ENCODE peak calls at places on chromosomes 13 and 19, in eight cellular contexts. One of them, this sample, is unnamed.

GRCh38 chr19:9075064-9075964 is 11.5 kb upstream of the OR1M1 start:
- DNase-seq in putamen: peak
- DNase-seq in naive thymus-derived CD8-positive, alpha-beta T cell: no peak
- DNase-seq in stimulated activated CD4-positive, alpha-beta T cell treated with anti-CD3 and anti-CD28 coated beads, Interleukin-15, amount 100 ng/mL, for 1 hour: no peak
- DNase-seq in effector CD4-positive, alpha-beta T cell: no peak
- DNase-seq in T-helper 1 cell: no peak
- DNase-seq in H7: peak
- DNase-seq in T-cell: no peak
- DNase-seq in this sample: no peak

GRCh38 chr19:18906605-18907519 is 10.9 kb upstream of the CERS1 start:
- DNase-seq in putamen: peak
- DNase-seq in naive thymus-derived CD8-positive, alpha-beta T cell: no peak
- DNase-seq in stimulated activated CD4-positive, alpha-beta T cell treated with anti-CD3 and anti-CD28 coated beads, Interleukin-15, amount 100 ng/mL, for 1 hour: no peak
- DNase-seq in effector CD4-positive, alpha-beta T cell: no peak
- DNase-seq in T-helper 1 cell: no peak
- DNase-seq in H7: no peak
- DNase-seq in T-cell: no peak
- DNase-seq in this sample: no peak

GRCh38 chr19:50490411-50490811 is 13.8 kb upstream of the GARIN5A start:
- DNase-seq in putamen: no peak
- DNase-seq in naive thymus-derived CD8-positive, alpha-beta T cell: no peak
- DNase-seq in stimulated activated CD4-positive, alpha-beta T cell treated with anti-CD3 and anti-CD28 coated beads, Interleukin-15, amount 100 ng/mL, for 1 hour: no peak
- DNase-seq in effector CD4-positive, alpha-beta T cell: no peak
- DNase-seq in T-helper 1 cell: no peak
- DNase-seq in H7: peak
- DNase-seq in T-cell: no peak
- DNase-seq in this sample: no peak

GRCh38 chr13:21852043-21852442 is 181.2 kb downstream of the FGF9 start:
- DNase-seq in putamen: no peak
- DNase-seq in naive thymus-derived CD8-positive, alpha-beta T cell: no peak
- DNase-seq in stimulated activated CD4-positive, alpha-beta T cell treated with anti-CD3 and anti-CD28 coated beads, Interleukin-15, amount 100 ng/mL, for 1 hour: no peak
- DNase-seq in effector CD4-positive, alpha-beta T cell: no peak
- DNase-seq in T-helper 1 cell: no peak
- DNase-seq in H7: no peak
- DNase-seq in T-cell: no peak
- DNase-seq in this sample: no peak

GRCh38 chr13:54890976-54891375 is 1862.4 kb downstream of the OLFM4 start:
- DNase-seq in putamen: no peak
- DNase-seq in naive thymus-derived CD8-positive, alpha-beta T cell: no peak
- DNase-seq in stimulated activated CD4-positive, alpha-beta T cell treated with anti-CD3 and anti-CD28 coated beads, Interleukin-15, amount 100 ng/mL, for 1 hour: no peak
- DNase-seq in effector CD4-positive, alpha-beta T cell: no peak
- DNase-seq in T-helper 1 cell: no peak
- DNase-seq in H7: no peak
- DNase-seq in T-cell: no peak
- DNase-seq in this sample: no peak

GRCh38 chr19:5228932-5229777 is 111.5 kb downstream of the PTPRS start:
- DNase-seq in putamen: no peak
- DNase-seq in naive thymus-derived CD8-positive, alpha-beta T cell: no peak
- DNase-seq in stimulated activated CD4-positive, alpha-beta T cell treated with anti-CD3 and anti-CD28 coated beads, Interleukin-15, amount 100 ng/mL, for 1 hour: no peak
- DNase-seq in effector CD4-positive, alpha-beta T cell: no peak
- DNase-seq in T-helper 1 cell: no peak
- DNase-seq in H7: peak
- DNase-seq in T-cell: no peak
- DNase-seq in this sample: no peak

GRCh38 chr19:46596008-46596407 is 5.1 kb upstream of the CALM3 start:
- DNase-seq in putamen: no peak
- DNase-seq in naive thymus-derived CD8-positive, alpha-beta T cell: no peak
- DNase-seq in stimulated activated CD4-positive, alpha-beta T cell treated with anti-CD3 and anti-CD28 coated beads, Interleukin-15, amount 100 ng/mL, for 1 hour: no peak
- DNase-seq in effector CD4-positive, alpha-beta T cell: no peak
- DNase-seq in T-helper 1 cell: no peak
- DNase-seq in H7: no peak
- DNase-seq in T-cell: no peak
- DNase-seq in this sample: no peak

GRCh38 chr13:21458457-21458815 is 667 bp downstream of the ZDHHC20 start:
- DNase-seq in putamen: peak
- DNase-seq in naive thymus-derived CD8-positive, alpha-beta T cell: peak
- DNase-seq in stimulated activated CD4-positive, alpha-beta T cell treated with anti-CD3 and anti-CD28 coated beads, Interleukin-15, amount 100 ng/mL, for 1 hour: no peak
- DNase-seq in effector CD4-positive, alpha-beta T cell: no peak
- DNase-seq in T-helper 1 cell: peak
- DNase-seq in H7: peak
- DNase-seq in T-cell: peak
- DNase-seq in this sample: peak

GRCh38 chr19:2533686-2534085 is 57.8 kb downstream of the GADD45B start:
- DNase-seq in putamen: no peak
- DNase-seq in naive thymus-derived CD8-positive, alpha-beta T cell: no peak
- DNase-seq in stimulated activated CD4-positive, alpha-beta T cell treated with anti-CD3 and anti-CD28 coated beads, Interleukin-15, amount 100 ng/mL, for 1 hour: no peak
- DNase-seq in effector CD4-positive, alpha-beta T cell: no peak
- DNase-seq in T-helper 1 cell: no peak
- DNase-seq in H7: no peak
- DNase-seq in T-cell: no peak
- DNase-seq in this sample: no peak

GRCh38 chr19:7550987-7551761 is 15.7 kb downstream of the PNPLA6 start:
- DNase-seq in putamen: peak
- DNase-seq in naive thymus-derived CD8-positive, alpha-beta T cell: peak
- DNase-seq in stimulated activated CD4-positive, alpha-beta T cell treated with anti-CD3 and anti-CD28 coated beads, Interleukin-15, amount 100 ng/mL, for 1 hour: no peak
- DNase-seq in effector CD4-positive, alpha-beta T cell: no peak
- DNase-seq in T-helper 1 cell: no peak
- DNase-seq in H7: peak
- DNase-seq in T-cell: peak
- DNase-seq in this sample: peak

GRCh38 chr13:22793598-22794134 is 387.1 kb upstream of the SGCG start:
- DNase-seq in putamen: no peak
- DNase-seq in naive thymus-derived CD8-positive, alpha-beta T cell: no peak
- DNase-seq in stimulated activated CD4-positive, alpha-beta T cell treated with anti-CD3 and anti-CD28 coated beads, Interleukin-15, amount 100 ng/mL, for 1 hour: no peak
- DNase-seq in effector CD4-positive, alpha-beta T cell: no peak
- DNase-seq in T-helper 1 cell: no peak
- DNase-seq in H7: no peak
- DNase-seq in T-cell: no peak
- DNase-seq in this sample: no peak

GRCh38 chr19:47153266-47153665 is 22.6 kb downstream of the SAE1 start:
- DNase-seq in putamen: no peak
- DNase-seq in naive thymus-derived CD8-positive, alpha-beta T cell: no peak
- DNase-seq in stimulated activated CD4-positive, alpha-beta T cell treated with anti-CD3 and anti-CD28 coated beads, Interleukin-15, amount 100 ng/mL, for 1 hour: no peak
- DNase-seq in effector CD4-positive, alpha-beta T cell: no peak
- DNase-seq in T-helper 1 cell: no peak
- DNase-seq in H7: no peak
- DNase-seq in T-cell: no peak
- DNase-seq in this sample: no peak

GRCh38 chr13:102905905-102906304 is 60.1 kb downstream of the ERCC5 start:
- DNase-seq in putamen: no peak
- DNase-seq in naive thymus-derived CD8-positive, alpha-beta T cell: no peak
- DNase-seq in stimulated activated CD4-positive, alpha-beta T cell treated with anti-CD3 and anti-CD28 coated beads, Interleukin-15, amount 100 ng/mL, for 1 hour: no peak
- DNase-seq in effector CD4-positive, alpha-beta T cell: no peak
- DNase-seq in T-helper 1 cell: no peak
- DNase-seq in H7: no peak
- DNase-seq in T-cell: no peak
- DNase-seq in this sample: no peak

GRCh38 chr13:27599845-27600553 is 20.3 kb downstream of the LNX2 start:
- DNase-seq in putamen: no peak
- DNase-seq in naive thymus-derived CD8-positive, alpha-beta T cell: no peak
- DNase-seq in stimulated activated CD4-positive, alpha-beta T cell treated with anti-CD3 and anti-CD28 coated beads, Interleukin-15, amount 100 ng/mL, for 1 hour: no peak
- DNase-seq in effector CD4-positive, alpha-beta T cell: no peak
- DNase-seq in T-helper 1 cell: no peak
- DNase-seq in H7: no peak
- DNase-seq in T-cell: no peak
- DNase-seq in this sample: no peak

GRCh38 chr19:43789029-43789428 is 8.3 kb upstream of the KCNN4 start:
- DNase-seq in putamen: no peak
- DNase-seq in naive thymus-derived CD8-positive, alpha-beta T cell: no peak
- DNase-seq in stimulated activated CD4-positive, alpha-beta T cell treated with anti-CD3 and anti-CD28 coated beads, Interleukin-15, amount 100 ng/mL, for 1 hour: no peak
- DNase-seq in effector CD4-positive, alpha-beta T cell: no peak
- DNase-seq in T-helper 1 cell: no peak
- DNase-seq in H7: peak
- DNase-seq in T-cell: no peak
- DNase-seq in this sample: no peak

GRCh38 chr13:46345400-46345799 is 41.7 kb downstream of the RUBCNL start:
- DNase-seq in putamen: no peak
- DNase-seq in naive thymus-derived CD8-positive, alpha-beta T cell: no peak
- DNase-seq in stimulated activated CD4-positive, alpha-beta T cell treated with anti-CD3 and anti-CD28 coated beads, Interleukin-15, amount 100 ng/mL, for 1 hour: no peak
- DNase-seq in effector CD4-positive, alpha-beta T cell: no peak
- DNase-seq in T-helper 1 cell: no peak
- DNase-seq in H7: no peak
- DNase-seq in T-cell: no peak
- DNase-seq in this sample: no peak

GRCh38 chr13:44815507-44816074 is 173.7 kb downstream of the NUFIP1 start:
- DNase-seq in putamen: peak
- DNase-seq in naive thymus-derived CD8-positive, alpha-beta T cell: no peak
- DNase-seq in stimulated activated CD4-positive, alpha-beta T cell treated with anti-CD3 and anti-CD28 coated beads, Interleukin-15, amount 100 ng/mL, for 1 hour: no peak
- DNase-seq in effector CD4-positive, alpha-beta T cell: no peak
- DNase-seq in T-helper 1 cell: no peak
- DNase-seq in H7: peak
- DNase-seq in T-cell: no peak
- DNase-seq in this sample: no peak

GRCh38 chr13:45541806-45542205 is 73.7 kb downstream of the ERICH6B start:
- DNase-seq in putamen: no peak
- DNase-seq in naive thymus-derived CD8-positive, alpha-beta T cell: no peak
- DNase-seq in stimulated activated CD4-positive, alpha-beta T cell treated with anti-CD3 and anti-CD28 coated beads, Interleukin-15, amount 100 ng/mL, for 1 hour: no peak
- DNase-seq in effector CD4-positive, alpha-beta T cell: no peak
- DNase-seq in T-helper 1 cell: no peak
- DNase-seq in H7: peak
- DNase-seq in T-cell: no peak
- DNase-seq in this sample: no peak

GRCh38 chr13:26459276-26460131 is 98.0 kb upstream of the WASF3 start:
- DNase-seq in putamen: no peak
- DNase-seq in naive thymus-derived CD8-positive, alpha-beta T cell: no peak
- DNase-seq in stimulated activated CD4-positive, alpha-beta T cell treated with anti-CD3 and anti-CD28 coated beads, Interleukin-15, amount 100 ng/mL, for 1 hour: no peak
- DNase-seq in effector CD4-positive, alpha-beta T cell: no peak
- DNase-seq in T-helper 1 cell: no peak
- DNase-seq in H7: no peak
- DNase-seq in T-cell: no peak
- DNase-seq in this sample: no peak

GRCh38 chr19:46601318-46602224 is at the start of gene CALM3:
- DNase-seq in putamen: no peak
- DNase-seq in naive thymus-derived CD8-positive, alpha-beta T cell: peak
- DNase-seq in stimulated activated CD4-positive, alpha-beta T cell treated with anti-CD3 and anti-CD28 coated beads, Interleukin-15, amount 100 ng/mL, for 1 hour: no peak
- DNase-seq in effector CD4-positive, alpha-beta T cell: no peak
- DNase-seq in T-helper 1 cell: no peak
- DNase-seq in H7: peak
- DNase-seq in T-cell: no peak
- DNase-seq in this sample: no peak

GRCh38 chr19:7360393-7360984 is 11.8 kb downstream of the ARHGEF18 start:
- DNase-seq in putamen: no peak
- DNase-seq in naive thymus-derived CD8-positive, alpha-beta T cell: no peak
- DNase-seq in stimulated activated CD4-positive, alpha-beta T cell treated with anti-CD3 and anti-CD28 coated beads, Interleukin-15, amount 100 ng/mL, for 1 hour: no peak
- DNase-seq in effector CD4-positive, alpha-beta T cell: no peak
- DNase-seq in T-helper 1 cell: no peak
- DNase-seq in H7: no peak
- DNase-seq in T-cell: no peak
- DNase-seq in this sample: no peak

GRCh38 chr19:995051-995827 is 5.0 kb upstream of the GRIN3B start:
- DNase-seq in putamen: no peak
- DNase-seq in naive thymus-derived CD8-positive, alpha-beta T cell: no peak
- DNase-seq in stimulated activated CD4-positive, alpha-beta T cell treated with anti-CD3 and anti-CD28 coated beads, Interleukin-15, amount 100 ng/mL, for 1 hour: no peak
- DNase-seq in effector CD4-positive, alpha-beta T cell: no peak
- DNase-seq in T-helper 1 cell: no peak
- DNase-seq in H7: no peak
- DNase-seq in T-cell: no peak
- DNase-seq in this sample: peak

GRCh38 chr13:114164681-114165429 is 14.2 kb upstream of the CFAP97D2 start:
- DNase-seq in putamen: no peak
- DNase-seq in naive thymus-derived CD8-positive, alpha-beta T cell: no peak
- DNase-seq in stimulated activated CD4-positive, alpha-beta T cell treated with anti-CD3 and anti-CD28 coated beads, Interleukin-15, amount 100 ng/mL, for 1 hour: no peak
- DNase-seq in effector CD4-positive, alpha-beta T cell: no peak
- DNase-seq in T-helper 1 cell: no peak
- DNase-seq in H7: peak
- DNase-seq in T-cell: no peak
- DNase-seq in this sample: no peak

GRCh38 chr13:27928353-27928804 is 8.6 kb downstream of the PDX1 start:
- DNase-seq in putamen: no peak
- DNase-seq in naive thymus-derived CD8-positive, alpha-beta T cell: no peak
- DNase-seq in stimulated activated CD4-positive, alpha-beta T cell treated with anti-CD3 and anti-CD28 coated beads, Interleukin-15, amount 100 ng/mL, for 1 hour: no peak
- DNase-seq in effector CD4-positive, alpha-beta T cell: no peak
- DNase-seq in T-helper 1 cell: no peak
- DNase-seq in H7: peak
- DNase-seq in T-cell: no peak
- DNase-seq in this sample: no peak

GRCh38 chr19:28680091-28680490 is 532.9 kb downstream of the UQCRFS1 start:
- DNase-seq in putamen: no peak
- DNase-seq in naive thymus-derived CD8-positive, alpha-beta T cell: no peak
- DNase-seq in stimulated activated CD4-positive, alpha-beta T cell treated with anti-CD3 and anti-CD28 coated beads, Interleukin-15, amount 100 ng/mL, for 1 hour: no peak
- DNase-seq in effector CD4-positive, alpha-beta T cell: no peak
- DNase-seq in T-helper 1 cell: no peak
- DNase-seq in H7: no peak
- DNase-seq in T-cell: no peak
- DNase-seq in this sample: no peak

GRCh38 chr13:93942016-93942415 is 537.5 kb downstream of the DCT start:
- DNase-seq in putamen: no peak
- DNase-seq in naive thymus-derived CD8-positive, alpha-beta T cell: no peak
- DNase-seq in stimulated activated CD4-positive, alpha-beta T cell treated with anti-CD3 and anti-CD28 coated beads, Interleukin-15, amount 100 ng/mL, for 1 hour: no peak
- DNase-seq in effector CD4-positive, alpha-beta T cell: no peak
- DNase-seq in T-helper 1 cell: no peak
- DNase-seq in H7: no peak
- DNase-seq in T-cell: no peak
- DNase-seq in this sample: no peak

GRCh38 chr13:110872034-110872767 is 42.7 kb downstream of the ANKRD10 start:
- DNase-seq in putamen: no peak
- DNase-seq in naive thymus-derived CD8-positive, alpha-beta T cell: no peak
- DNase-seq in stimulated activated CD4-positive, alpha-beta T cell treated with anti-CD3 and anti-CD28 coated beads, Interleukin-15, amount 100 ng/mL, for 1 hour: no peak
- DNase-seq in effector CD4-positive, alpha-beta T cell: no peak
- DNase-seq in T-helper 1 cell: no peak
- DNase-seq in H7: no peak
- DNase-seq in T-cell: no peak
- DNase-seq in this sample: no peak

GRCh38 chr19:10339380-10339960 is at the start of gene ICAM3:
- DNase-seq in putamen: no peak
- DNase-seq in naive thymus-derived CD8-positive, alpha-beta T cell: peak
- DNase-seq in stimulated activated CD4-positive, alpha-beta T cell treated with anti-CD3 and anti-CD28 coated beads, Interleukin-15, amount 100 ng/mL, for 1 hour: peak
- DNase-seq in effector CD4-positive, alpha-beta T cell: peak
- DNase-seq in T-helper 1 cell: peak
- DNase-seq in H7: peak
- DNase-seq in T-cell: peak
- DNase-seq in this sample: no peak

GRCh38 chr19:57241181-57241580 is 749 bp downstream of the ZNF805 start:
- DNase-seq in putamen: no peak
- DNase-seq in naive thymus-derived CD8-positive, alpha-beta T cell: no peak
- DNase-seq in stimulated activated CD4-positive, alpha-beta T cell treated with anti-CD3 and anti-CD28 coated beads, Interleukin-15, amount 100 ng/mL, for 1 hour: no peak
- DNase-seq in effector CD4-positive, alpha-beta T cell: no peak
- DNase-seq in T-helper 1 cell: no peak
- DNase-seq in H7: no peak
- DNase-seq in T-cell: no peak
- DNase-seq in this sample: no peak